ENCODE peak calls at places on chromosome 6, in five cellular contexts. I, H, Z, C and E are unnamed samples.

GRCh38 chr6:46320505-46320904 is 149.7 kb upstream of the ENPP5 start:
- DNase-seq in I (no peak), H (no peak), C (no peak), Z (no peak), E (no peak)

GRCh38 chr6:167839343-167839742 is 12.6 kb downstream of the AFDN start:
- DNase-seq in I (no peak), C (no peak), Z (no peak), H (no peak), E (no peak)

GRCh38 chr6:12051861-12052368 is 39.8 kb downstream of the HIVEP1 start:
- DNase-seq in H (no peak), Z (no peak), C (no peak), I (no peak), E (no peak)

GRCh38 chr6:10351678-10352220 is 63.1 kb downstream of the TFAP2A start:
- DNase-seq in H (no peak), I (no peak), Z (no peak), C (no peak), E (no peak)

GRCh38 chr6:168440520-168441433 is at the start of gene SMOC2:
- DNase-seq in I (no peak), H (no peak), C (no peak), Z (no peak), E (no peak)

GRCh38 chr6:108606130-108606797 is 45.5 kb downstream of the FOXO3 start:
- DNase-seq in H (no peak), I (no peak), C (no peak), Z (no peak), E (no peak)

GRCh38 chr6:32191696-32192607 is 491 bp downstream of the GPSM3 start:
- DNase-seq in I (no peak), Z (no peak), H (peak; percentile 38), C (no peak), E (no peak)

GRCh38 chr6:149890629-149891045 is 7.3 kb downstream of the RAET1E start:
- DNase-seq in Z (no peak), H (no peak), C (no peak), I (no peak), E (no peak)

GRCh38 chr6:37303891-37304503 is 46.1 kb upstream of the TMEM217 start:
- DNase-seq in I (peak; percentile 45), H (no peak), Z (peak; percentile 37), C (no peak), E (no peak)

GRCh38 chr6:15507746-15508145 is 155.1 kb downstream of the DTNBP1 start:
- DNase-seq in C (peak; percentile 39), H (no peak), Z (no peak), I (no peak), E (no peak)

GRCh38 chr6:111928139-111928538 is 54.9 kb upstream of the FYN start:
- DNase-seq in H (no peak), I (no peak), Z (no peak), C (no peak), E (no peak)

GRCh38 chr6:34829137-34829536 is 37.3 kb downstream of the BLTP3A start:
- DNase-seq in H (no peak), I (no peak), Z (no peak), C (no peak), E (no peak)

GRCh38 chr6:42260424-42260888 is 42.8 kb upstream of the MRPS10 start:
- DNase-seq in H (no peak), I (no peak), C (no peak), Z (peak; percentile 40), E (no peak)

GRCh38 chr6:167745660-167746376 is 80.9 kb upstream of the AFDN start:
- DNase-seq in I (no peak), C (no peak), Z (no peak), H (no peak), E (no peak)

GRCh38 chr6:26221186-26221585 is 134.0 kb downstream of the HFE start:
- DNase-seq in C (no peak), H (no peak), Z (no peak), I (no peak), E (no peak)

GRCh38 chr6:104601008-104601745 is 258.5 kb downstream of the HACE1 start:
- DNase-seq in I (no peak), C (no peak), H (no peak), Z (no peak), E (peak; percentile 5)

GRCh38 chr6:135094403-135094821 is 39.8 kb upstream of the HBS1L start:
- DNase-seq in Z (no peak), I (no peak), H (no peak), C (no peak), E (no peak)

GRCh38 chr6:89145461-89145961 is 344 bp upstream of the PM20D2 start:
- DNase-seq in Z (peak; percentile 18), I (no peak), H (no peak), C (no peak), E (no peak)

GRCh38 chr6:15462717-15463525 is 199.9 kb downstream of the DTNBP1 start:
- DNase-seq in I (peak; percentile 79), H (no peak), C (no peak), Z (no peak), E (peak; percentile 80)

GRCh38 chr6:170554086-170554887 is at the start of gene TBP:
- DNase-seq in H (peak; percentile 98), C (peak; percentile 97), Z (peak; percentile 75), I (peak; percentile 99), E (peak; percentile 94)

GRCh38 chr6:157831424-157832249 is 8.6 kb downstream of the SNX9 start:
- DNase-seq in Z (no peak), C (no peak), H (no peak), I (no peak), E (no peak)

GRCh38 chr6:154499854-154500589 is 10.5 kb downstream of the CNKSR3 start:
- DNase-seq in Z (no peak), I (no peak), H (no peak), C (no peak), E (no peak)

GRCh38 chr6:154497118-154497517 is 13.4 kb downstream of the CNKSR3 start:
- DNase-seq in C (no peak), Z (no peak), H (no peak), I (no peak), E (no peak)

GRCh38 chr6:154498340-154498934 is 12.0 kb downstream of the CNKSR3 start:
- DNase-seq in H (no peak), C (no peak), I (no peak), Z (no peak), E (no peak)

GRCh38 chr6:154494592-154494991 is 15.9 kb downstream of the CNKSR3 start:
- DNase-seq in I (no peak), C (no peak), Z (no peak), H (no peak), E (no peak)

DNA sequence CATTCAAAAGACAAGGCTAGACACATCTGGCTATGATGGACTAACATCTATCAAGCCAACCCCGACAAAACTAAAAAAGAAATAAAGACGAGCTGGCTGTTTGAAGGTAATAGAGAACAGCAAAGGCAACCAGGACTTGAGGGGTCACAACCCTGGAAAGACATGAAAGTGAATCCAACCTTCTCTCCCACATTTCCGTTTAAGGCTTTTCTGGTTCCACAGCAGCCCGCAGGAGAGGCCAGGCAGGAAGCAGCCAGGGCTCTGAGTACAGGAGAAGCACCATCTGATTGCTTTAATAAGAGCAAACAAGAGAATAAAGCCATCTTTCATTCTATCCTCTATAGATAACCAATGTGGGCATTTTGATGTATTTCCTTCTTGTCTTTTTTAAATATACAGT is 14.3 kb downstream of the CNKSR3 start:
- DNase-seq in H (no peak), I (no peak), Z (no peak), C (no peak), E (no peak)
- TF ChIP-seq CTCF in H (no peak), I (no peak), Z (no peak), C (no peak), E (no peak)

GRCh38 chr6:127690588-127690987 is 113.6 kb downstream of the C6orf58 start:
- DNase-seq in H (no peak), I (no peak), Z (no peak), C (no peak), E (no peak)

GRCh38 chr6:127684501-127684900 is 107.5 kb downstream of the C6orf58 start:
- DNase-seq in I (no peak), H (no peak), C (no peak), Z (no peak), E (no peak)

GRCh38 chr6:127695108-127695507 is 118.1 kb downstream of the C6orf58 start:
- DNase-seq in H (no peak), Z (no peak), I (no peak), C (no peak), E (no peak)

GRCh38 chr6:127691147-127691546 is 114.2 kb downstream of the C6orf58 start:
- DNase-seq in H (no peak), C (no peak), I (no peak), Z (no peak), E (no peak)

DNA sequence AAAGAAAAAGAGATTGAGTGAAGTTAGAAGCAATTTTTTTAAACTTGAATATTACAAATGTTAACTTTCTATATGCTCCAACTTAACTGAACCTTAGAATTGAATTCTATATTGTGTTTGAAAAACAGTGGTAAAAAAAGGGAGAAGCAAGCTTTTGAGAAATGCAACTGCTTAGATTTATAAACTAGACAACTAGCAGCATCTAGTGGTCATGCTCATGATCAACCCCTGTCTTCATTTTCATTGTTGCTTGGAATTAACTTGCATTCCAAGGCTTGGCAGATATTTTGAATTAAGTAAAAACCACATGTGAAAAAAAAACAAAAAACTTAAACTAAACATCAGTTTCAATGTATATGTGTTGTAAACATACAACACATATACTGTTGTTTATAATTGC is 113.1 kb downstream of the C6orf58 start:
- DNase-seq in H (no peak), C (no peak), I (peak; percentile 16), Z (peak; percentile 2), E (peak; percentile 3)
- TF ChIP-seq CTCF in H (no peak), C (no peak), I (peak; percentile 81), Z (peak; percentile 64), E (peak; percentile 69)

DNA sequence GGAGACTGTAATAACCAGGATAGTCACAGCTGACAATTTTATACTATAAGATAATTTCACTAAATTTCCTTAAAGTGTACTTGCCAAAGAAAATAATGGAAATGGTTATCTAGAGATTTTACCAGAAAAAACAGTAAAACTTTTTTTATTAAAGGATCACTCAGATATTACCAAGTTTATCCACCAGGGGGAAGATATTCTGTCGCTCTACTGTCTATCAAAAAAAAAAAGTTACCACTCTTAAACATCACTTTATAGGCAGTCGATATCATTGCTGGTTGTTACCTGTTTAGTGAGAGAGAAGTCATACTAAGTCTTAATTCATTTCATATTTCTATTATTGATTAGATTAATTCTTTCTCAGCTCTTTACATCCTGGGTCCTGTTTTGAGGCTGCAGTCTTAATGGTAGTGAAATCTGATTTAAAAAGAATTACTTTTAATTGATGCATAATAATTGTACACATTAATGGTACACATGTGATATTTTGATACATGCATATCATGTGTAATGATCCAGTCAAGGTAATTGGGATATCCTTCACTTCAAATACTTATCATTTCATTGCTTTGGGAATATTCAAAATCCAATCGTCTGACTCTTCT is 18.9 kb downstream of the L3MBTL3 start:
- DNase-seq in H (no peak), C (no peak), I (no peak), Z (peak; percentile 10), E (no peak)
- TF ChIP-seq CTCF in H (peak; percentile 26), C (peak; percentile 31), I (peak; percentile 87), Z (peak; percentile 27), E (peak; percentile 37)

DNA sequence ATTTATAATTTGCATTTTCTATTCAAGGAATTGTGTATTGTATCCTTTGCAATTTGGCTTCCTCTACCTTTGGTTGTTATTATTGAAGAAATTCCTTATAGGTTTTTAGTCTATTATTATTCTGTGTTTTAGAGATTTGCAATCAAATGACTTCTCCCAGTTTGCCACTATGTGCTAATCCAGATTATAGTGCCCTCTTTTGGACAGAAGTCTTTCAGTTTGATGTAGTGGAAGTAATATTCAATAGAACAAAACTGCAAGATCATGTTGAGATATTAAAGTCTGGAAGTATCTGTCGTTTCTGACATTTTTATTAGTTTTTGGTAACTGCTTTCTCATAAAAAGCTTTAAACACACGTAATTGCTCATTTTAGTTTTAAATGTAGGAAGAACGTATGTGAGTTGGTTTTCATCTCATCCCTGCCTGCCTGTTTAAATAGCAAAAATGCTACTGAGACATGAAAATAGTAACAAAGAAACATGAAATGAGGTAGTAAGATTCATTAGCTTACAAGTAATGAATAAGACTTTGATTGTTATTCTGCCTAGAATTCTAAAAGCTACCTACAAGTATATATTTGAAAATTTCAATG is 72.8 kb downstream of the RTN4IP1 start:
- DNase-seq in I (peak; percentile 52), Z (no peak), H (no peak), C (no peak), E (no peak)
- TF ChIP-seq CTCF in I (peak; percentile 79), Z (peak; percentile 49), H (no peak), C (no peak), E (peak; percentile 43)